ENCODE peak calls at places on chromosomes 5 and 9, in nine cellular contexts. J is kidney, O is NCI-H69, V is GM04504, T is M059J, S is GM18507, U is ELF-1, Q is left colon, H is DMS153. A is an unnamed sample.

GRCh38 chr5:6187501-6187900 is 190.8 kb downstream of the MED10 start:
- DNase-seq in J (no peak), O (no peak), V (no peak), T (no peak), S (no peak), U (no peak), Q (no peak), H (no peak), A (no peak)

GRCh38 chr9:2802494-2802921 is 41.4 kb downstream of the PUM3 start:
- DNase-seq in J (no peak), O (no peak), V (no peak), T (no peak), S (no peak), U (no peak), Q (no peak), H (no peak), A (no peak)

GRCh38 chr9:112582863-112583262 is 96.2 kb downstream of the KIAA1958 start:
- DNase-seq in J (no peak), O (no peak), V (no peak), T (no peak), S (no peak), U (no peak), Q (no peak), H (no peak), A (no peak)

GRCh38 chr9:129280236-129281231 is 102.5 kb upstream of the IER5L start:
- DNase-seq in J (peak; percentile 71), O (no peak), V (no peak), T (no peak), S (no peak), U (no peak), Q (no peak), H (no peak), A (no peak)

GRCh38 chr9:6090811-6091210 is 75.4 kb upstream of the RANBP6 start:
- DNase-seq in J (no peak), O (no peak), V (no peak), T (no peak), S (no peak), U (no peak), Q (no peak), H (no peak), A (no peak)

GRCh38 chr9:93083592-93084470 is 12.2 kb upstream of the CARD19 start:
- DNase-seq in J (peak; percentile 58), O (no peak), V (no peak), T (no peak), S (no peak), U (no peak), Q (no peak), H (no peak), A (no peak)

GRCh38 chr5:41193462-41194166 is 19.7 kb downstream of the C6 start:
- DNase-seq in J (peak; percentile 98), O (peak; percentile 94), V (no peak), T (peak; percentile 65), S (no peak), U (no peak), Q (peak; percentile 92), H (peak; percentile 10), A (no peak)

GRCh38 chr9:89732295-89732951 is 127.6 kb downstream of the GADD45G start:
- DNase-seq in J (peak; percentile 26), O (peak; percentile 67), V (no peak), T (peak; percentile 55), S (no peak), U (no peak), Q (no peak), H (peak; percentile 33), A (no peak)

GRCh38 chr5:74109344-74109743 is 483.3 kb downstream of the ARHGEF28 start:
- DNase-seq in J (no peak), O (peak; percentile 38), V (no peak), T (no peak), S (no peak), U (no peak), Q (no peak), H (no peak), A (peak; percentile 56)

GRCh38 chr9:130129425-130130061 is 42.7 kb upstream of the NCS1 start:
- DNase-seq in J (peak; percentile 68), O (no peak), V (no peak), T (no peak), S (no peak), U (no peak), Q (no peak), H (no peak), A (no peak)

GRCh38 chr5:80215523-80215922 is 40.3 kb downstream of the SERINC5 start:
- DNase-seq in J (no peak), O (no peak), V (no peak), T (no peak), S (no peak), U (no peak), Q (no peak), H (no peak), A (no peak)

A was measured in NCI-H82.